ENCODE peak calls at places on chromosomes 11 and 22, in six cellular contexts. Y is lung microvascular endothelial cell, I is myocyte, B is progenitor cell of endocrine pancreas, K is amygdala, G is mesendoderm. W is an unnamed sample.

GRCh38 chr11:73228268-73229134 is 10.4 kb downstream of the P2RY2 start:
- DNase-seq in I (no peak), B (no peak), G (no peak), K (no peak), Y (no peak), W (no peak)

GRCh38 chr11:74839445-74839844 is 90.8 kb downstream of the RNF169 start:
- DNase-seq in B (no peak), G (no peak), K (no peak), Y (no peak), I (no peak), W (no peak)

GRCh38 chr11:68373810-68374501 is 61.6 kb downstream of the LRP5 start:
- DNase-seq in Y (peak), G (no peak), B (no peak), K (peak), I (peak), W (peak)

GRCh38 chr11:20854214-20854613 is 184.8 kb downstream of the NELL1 start:
- DNase-seq in K (no peak), I (no peak), Y (no peak), G (peak), B (peak), W (no peak)

GRCh38 chr11:58525037-58525614 is 17.2 kb upstream of the OR5B21 start:
- DNase-seq in B (no peak), K (no peak), G (peak), I (no peak), Y (peak), W (no peak)

GRCh38 chr11:17770048-17770652 is 35.6 kb downstream of the KCNC1 start:
- DNase-seq in I (peak), G (peak), Y (no peak), K (no peak), B (peak), W (no peak)

GRCh38 chr11:2481253-2481652 is 36.4 kb downstream of the KCNQ1 start:
- DNase-seq in K (no peak), B (no peak), Y (no peak), G (no peak), I (no peak), W (no peak)

GRCh38 chr11:66335531-66336233 is 552 bp downstream of the RIN1 start:
- DNase-seq in Y (peak), K (no peak), I (peak), B (no peak), G (peak), W (no peak)

GRCh38 chr11:121572581-121573059 is 119.9 kb upstream of the SORL1-AS1 start:
- DNase-seq in G (no peak), B (no peak), K (peak), I (peak), Y (no peak), W (peak)

GRCh38 chr22:43413826-43414225 is 2.0 kb downstream of the MPPED1 start:
- DNase-seq in G (no peak), Y (no peak), I (no peak), B (no peak), K (no peak), W (no peak)

GRCh38 chr11:70415176-70415575 is 16.8 kb downstream of the CTTN start:
- DNase-seq in B (no peak), K (no peak), Y (no peak), G (peak), I (peak), W (no peak)

GRCh38 chr11:85525711-85526110 is 101.4 kb downstream of the DLG2 start:
- DNase-seq in I (no peak), B (no peak), K (no peak), G (peak), Y (no peak), W (no peak)

GRCh38 chr22:21966643-21967516 is 14.2 kb upstream of the PPM1F start:
- DNase-seq in I (no peak), Y (no peak), K (no peak), B (no peak), G (no peak), W (no peak)